ENCODE peak calls at places on chromosome 19, in seven cellular contexts. K is CD8-positive, alpha-beta T cell; Z is neural progenitor cell; X is left ventricle myocardium inferior; O is suprapubic skin; H is ovary; I is GM23338. B is an unnamed sample.

GRCh38 chr19:43667524-43668405 is 2.2 kb downstream of the PLAUR start:
- DNase-seq in K (no peak), Z (peak; percentile 16), X (peak; percentile 19), O (no peak), H (peak; percentile 32), I (peak; percentile 23), B (no peak)

GRCh38 chr19:54160182-54160811 is 776 bp upstream of the LENG1 start:
- DNase-seq in K (no peak), Z (peak; percentile 59), X (no peak), O (no peak), H (peak; percentile 46), I (peak; percentile 55), B (no peak)

GRCh38 chr19:45173816-45174215 is 4.2 kb downstream of the TRAPPC6A start:
- DNase-seq in K (no peak), Z (no peak), X (no peak), O (no peak), H (no peak), I (no peak), B (no peak)

GRCh38 chr19:54916822-54917221 is 10.9 kb downstream of the NCR1 start:
- DNase-seq in K (no peak), Z (no peak), X (no peak), O (no peak), H (no peak), I (no peak), B (no peak)

GRCh38 chr19:55443824-55444719 is 972 bp upstream of the SHISA7 start:
- DNase-seq in K (no peak), Z (no peak), X (no peak), O (no peak), H (no peak), I (peak; percentile 12), B (no peak)

GRCh38 chr19:49391581-49392399 is 3.7 kb downstream of the KASH5 start:
- DNase-seq in K (peak; percentile 71), Z (peak; percentile 92), X (peak; percentile 77), O (no peak), H (peak; percentile 57), I (peak; percentile 91), B (peak; percentile 23)

GRCh38 chr19:36973844-36974195 is 57.7 kb downstream of the ZNF568 start:
- DNase-seq in K (no peak), Z (no peak), X (no peak), O (no peak), H (no peak), I (no peak), B (no peak)

GRCh38 chr19:56748443-56748842 is 76.9 kb upstream of the ZNF835 start:
- DNase-seq in K (no peak), Z (no peak), X (no peak), O (no peak), H (peak; percentile 42), I (peak; percentile 11), B (no peak)

GRCh38 chr19:14770136-14770535 is 8.2 kb downstream of the ADGRE2 start:
- DNase-seq in K (no peak), Z (no peak), X (no peak), O (peak; percentile 29), H (no peak), I (no peak), B (no peak)

GRCh38 chr19:17041994-17042393 is 15.4 kb upstream of the CPAMD8 start:
- DNase-seq in K (no peak), Z (no peak), X (peak; percentile 53), O (no peak), H (no peak), I (no peak), B (no peak)

GRCh38 chr19:31070676-31071075 is 278.6 kb downstream of the TSHZ3 start:
- DNase-seq in K (no peak), Z (no peak), X (no peak), O (no peak), H (no peak), I (no peak), B (no peak)

GRCh38 chr19:11261902-11262839 is at the start of gene DOCK6:
- DNase-seq in K (no peak), Z (peak; percentile 80), X (peak; percentile 49), O (no peak), H (peak; percentile 58), I (peak; percentile 71), B (no peak)

GRCh38 chr19:6223461-6224307 is 56.1 kb downstream of the MLLT1 start:
- DNase-seq in K (no peak), Z (no peak), X (no peak), O (no peak), H (no peak), I (no peak), B (no peak)

GRCh38 chr19:246551-246950 is 44.7 kb downstream of the PLPP2 start:
- DNase-seq in K (no peak), Z (no peak), X (no peak), O (no peak), H (no peak), I (peak; percentile 24), B (no peak)

GRCh38 chr19:13207237-13208130 is 57.3 kb downstream of the IER2 start:
- DNase-seq in K (no peak), Z (peak; percentile 45), X (peak; percentile 47), O (no peak), H (peak; percentile 46), I (peak; percentile 72), B (no peak)

GRCh38 chr19:32404939-32405430 is 585 bp upstream of the DPY19L3 start:
- DNase-seq in K (no peak), Z (peak; percentile 84), X (peak; percentile 71), O (no peak), H (peak; percentile 58), I (no peak), B (no peak)

GRCh38 chr19:6890421-6890913 is 3.1 kb downstream of the ADGRE1 start:
- DNase-seq in K (peak; percentile 11), Z (no peak), X (no peak), O (no peak), H (no peak), I (no peak), B (no peak)

GRCh38 chr19:30449673-30450072 is 77.5 kb downstream of the ZNF536 start:
- DNase-seq in K (no peak), Z (peak; percentile 72), X (no peak), O (no peak), H (no peak), I (peak; percentile 53), B (no peak)

GRCh38 chr19:40592170-40592569 is 9.0 kb upstream of the LTBP4 start:
- DNase-seq in K (no peak), Z (peak; percentile 44), X (no peak), O (no peak), H (no peak), I (peak; percentile 89), B (peak; percentile 66)

GRCh38 chr19:54574051-54574450 is 461 bp downstream of the LILRA2 start:
- DNase-seq in K (no peak), Z (no peak), X (no peak), O (no peak), H (no peak), I (no peak), B (no peak)

GRCh38 chr19:42189133-42189532 is 28.3 kb downstream of the DEDD2 start:
- DNase-seq in K (no peak), Z (no peak), X (no peak), O (no peak), H (no peak), I (no peak), B (no peak)

GRCh38 chr19:23287620-23288019 is 37.4 kb upstream of the ZNF724 start:
- DNase-seq in K (no peak), Z (no peak), X (no peak), O (no peak), H (no peak), I (peak; percentile 25), B (no peak)

GRCh38 chr19:42143341-42144234 is 11.3 kb upstream of the POU2F2 start:
- DNase-seq in K (no peak), Z (peak; percentile 88), X (no peak), O (no peak), H (no peak), I (peak; percentile 87), B (no peak)

GRCh38 chr19:48696353-48697010 is 711 bp downstream of the FUT2 start:
- DNase-seq in K (no peak), Z (peak; percentile 61), X (no peak), O (no peak), H (no peak), I (peak; percentile 72), B (peak; percentile 40)

GRCh38 chr19:40200352-40201099 is 9.3 kb downstream of the MAP3K10 start:
- DNase-seq in K (no peak), Z (no peak), X (no peak), O (no peak), H (no peak), I (no peak), B (no peak)

GRCh38 chr19:4401482-4402170 is 814 bp upstream of the CHAF1A start:
- DNase-seq in K (no peak), Z (no peak), X (no peak), O (no peak), H (no peak), I (no peak), B (no peak)

GRCh38 chr19:4399871-4400768 is at the start of gene SH3GL1:
- DNase-seq in K (peak; percentile 91), Z (peak; percentile 96), X (peak; percentile 91), O (peak; percentile 97), H (peak; percentile 88), I (peak; percentile 94), B (peak; percentile 49)

GRCh38 chr19:4402171-4403004 is at the start of gene CHAF1A:
- DNase-seq in K (peak; percentile 98), Z (peak; percentile 100), X (peak; percentile 99), O (peak; percentile 100), H (peak; percentile 99), I (peak; percentile 100), B (peak; percentile 99)

GRCh38 chr19:4393947-4394590 is 6.3 kb downstream of the SH3GL1 start:
- DNase-seq in K (no peak), Z (peak; percentile 76), X (no peak), O (no peak), H (no peak), I (no peak), B (no peak)

GRCh38 chr19:4396949-4397783 is 3.2 kb downstream of the SH3GL1 start:
- DNase-seq in K (no peak), Z (no peak), X (no peak), O (no peak), H (no peak), I (no peak), B (no peak)
- H3K4me1 ChIP-seq in K (peaks cover 50% of the 10 kb centered on the region), Z (peaks cover 50% of the 10 kb centered on the region), X (peaks cover 86% of the 10 kb centered on the region), O (peaks cover 75% of the 10 kb centered on the region), H (peaks cover 16% of the 10 kb centered on the region), I (peaks cover 19% of the 10 kb centered on the region), B (peaks cover 8% of the 10 kb centered on the region)

GRCh38 chr19:10113592-10113963 is 2.1 kb downstream of the P2RY11 start:
- DNase-seq in K (no peak), Z (no peak), X (no peak), O (no peak), H (no peak), I (peak; percentile 62), B (no peak)
- TF ChIP-seq CTCF in K (no peak), Z (no peak), X (no peak), O (no peak), H (no peak), I (no peak), B (no peak)

GRCh38 chr19:38266070-38266469 is 1.7 kb downstream of the SPINT2 start:
- DNase-seq in K (no peak), Z (no peak), X (no peak), O (no peak), H (no peak), I (no peak), B (no peak)
- H3K4me1 ChIP-seq in K (peaks cover 24% of the 10 kb centered on the region), Z (peaks cover 33% of the 10 kb centered on the region), X (peaks cover 13% of the 10 kb centered on the region), O (peaks cover 43% of the 10 kb centered on the region), H (peaks cover 7% of the 10 kb centered on the region), I (peaks cover 55% of the 10 kb centered on the region), B (peaks cover 29% of the 10 kb centered on the region)

DNA sequence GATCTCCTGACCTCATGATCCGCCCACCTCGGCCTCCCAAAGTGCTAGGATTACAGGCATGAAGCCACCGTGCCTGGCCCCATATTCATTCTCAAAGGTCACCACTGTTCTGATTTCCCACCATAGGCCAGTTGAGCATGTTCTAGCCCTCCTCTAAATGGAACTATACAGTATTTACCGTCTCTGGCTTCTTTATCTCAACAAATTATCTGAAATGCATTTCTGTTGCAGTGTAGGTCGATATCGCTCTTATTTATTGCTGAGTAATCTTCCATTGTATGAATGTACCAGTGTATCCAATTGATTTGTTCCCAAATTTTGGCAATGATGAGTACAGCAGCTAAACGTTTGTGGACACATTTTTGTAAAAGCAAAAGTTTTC is 15.4 kb downstream of the SLC1A5 start:
- DNase-seq in K (no peak), Z (no peak), X (no peak), O (no peak), H (no peak), I (no peak), B (no peak)
- TF ChIP-seq CTCF in K (no peak), Z (no peak), X (no peak), O (no peak), H (no peak), I (no peak), B (no peak)

B was measured in foreskin keratinocyte.